ENCODE peak calls at places on chromosomes 13 and 19, in six cellular contexts. U is K562, X is SK-N-SH, C is HepG2, E is H1, H is HL-60. F is an unnamed sample.
A peak's percentile ranks its signal among the peaks of the same experiment; 100 is the strongest.

GRCh38 chr19:51811344-51811743 is 16.4 kb downstream of the FPR3 start:
- DNase-seq in X (no peak), E (no peak), C (no peak), U (no peak), H (no peak), F (no peak)

GRCh38 chr19:38394488-38394887 is 6.0 kb downstream of the SPRED3 start:
- DNase-seq in H (no peak), E (peak; percentile 82), U (no peak), C (peak; percentile 56), X (no peak), F (no peak)

GRCh38 chr19:33902802-33903488 is 106.3 kb downstream of the KCTD15 start:
- DNase-seq in E (no peak), U (peak; percentile 70), H (no peak), C (no peak), X (peak; percentile 76), F (no peak)

GRCh38 chr19:42092350-42092749 is 16.4 kb downstream of the ZNF574 start:
- DNase-seq in H (peak; percentile 67), E (no peak), C (no peak), U (no peak), X (peak; percentile 63), F (no peak)

GRCh38 chr13:100234524-100235136 is 145.7 kb downstream of the PCCA start:
- DNase-seq in U (no peak), C (peak; percentile 77), X (no peak), H (no peak), E (no peak), F (no peak)

GRCh38 chr13:38730332-38730731 is 43.5 kb downstream of the FREM2 start:
- DNase-seq in C (no peak), H (no peak), U (no peak), E (no peak), X (no peak), F (no peak)

GRCh38 chr19:38596057-38596981 is 21.4 kb downstream of the MAP4K1 start:
- DNase-seq in X (peak; percentile 88), E (peak; percentile 87), C (peak; percentile 20), U (peak; percentile 97), H (no peak), F (no peak)

GRCh38 chr13:22061371-22061805 is 390.5 kb downstream of the FGF9 start:
- DNase-seq in C (no peak), E (no peak), U (no peak), H (no peak), X (no peak), F (peak; percentile 51)

GRCh38 chr13:51731759-51732158 is 72.2 kb downstream of the DHRS12 start:
- DNase-seq in C (no peak), X (no peak), U (no peak), E (no peak), H (no peak), F (no peak)

GRCh38 chr13:89930861-89931260 is 1416.6 kb upstream of the MIR17HG start:
- DNase-seq in H (no peak), E (no peak), X (no peak), C (no peak), U (no peak), F (no peak)

GRCh38 chr19:2207991-2208860 is 27.9 kb downstream of the PLEKHJ1 start:
- DNase-seq in X (no peak), C (no peak), E (no peak), H (no peak), U (peak; percentile 61), F (no peak)

GRCh38 chr13:110559986-110560385 is 1.5 kb downstream of the RAB20 start:
- DNase-seq in E (no peak), X (no peak), H (no peak), U (no peak), C (no peak), F (no peak)

GRCh38 chr13:110560606-110561334 is 752 bp downstream of the RAB20 start:
- DNase-seq in E (no peak), H (peak; percentile 37), U (no peak), X (peak; percentile 71), C (peak; percentile 49), F (no peak)

GRCh38 chr13:110557610-110558305 is 3.8 kb downstream of the RAB20 start:
- DNase-seq in E (no peak), U (no peak), C (no peak), H (no peak), X (no peak), F (no peak)

GRCh38 chr13:110561335-110562033 is at the start of gene RAB20:
- DNase-seq in H (peak; percentile 96), C (peak; percentile 80), X (peak; percentile 96), U (peak; percentile 90), E (no peak), F (no peak)

GRCh38 chr13:110559429-110559943 is 2.0 kb downstream of the RAB20 start:
- DNase-seq in H (no peak), C (no peak), U (no peak), E (no peak), X (no peak), F (no peak)
- TF ChIP-seq GABPA in H (no peak), C (no peak), U (no peak), E (no peak), X (no peak), F (no peak)

GRCh38 chr13:26061947-26062346 is 10.1 kb upstream of the SHISA2 start:
- DNase-seq in E (no peak), U (no peak), C (no peak), H (no peak), X (no peak), F (no peak)

GRCh38 chr13:26060366-26060765 is 8.6 kb upstream of the SHISA2 start:
- DNase-seq in E (no peak), U (no peak), X (no peak), C (no peak), H (no peak), F (no peak)

GRCh38 chr13:26067601-26068000 is 15.8 kb upstream of the SHISA2 start:
- DNase-seq in C (no peak), H (no peak), X (no peak), E (no peak), U (no peak), F (no peak)

GRCh38 chr13:26058704-26059103 is 6.9 kb upstream of the SHISA2 start:
- DNase-seq in X (no peak), C (no peak), H (no peak), E (no peak), U (no peak), F (no peak)

GRCh38 chr13:26062853-26063444 is 11.1 kb upstream of the SHISA2 start:
- DNase-seq in H (peak; percentile 50), U (no peak), X (peak; percentile 47), E (no peak), C (peak; percentile 59), F (no peak)
- TF ChIP-seq GABPA in H (no peak), U (no peak), X (no peak), E (no peak), C (no peak), F (no peak)

GRCh38 chr13:48142437-48142836 is 47.5 kb upstream of the MED4 start:
- DNase-seq in C (no peak), E (no peak), H (no peak), U (no peak), X (no peak), F (peak; percentile 56)

GRCh38 chr13:48146122-48146521 is 51.2 kb upstream of the MED4 start:
- DNase-seq in C (no peak), H (no peak), X (no peak), E (no peak), U (no peak), F (no peak)

GRCh38 chr13:48146636-48147035 is 51.7 kb upstream of the MED4 start:
- DNase-seq in E (no peak), X (no peak), C (no peak), U (no peak), H (no peak), F (no peak)

GRCh38 chr13:48144413-48145035 is 49.6 kb upstream of the MED4 start:
- DNase-seq in C (no peak), X (no peak), U (no peak), H (peak; percentile 91), E (no peak), F (no peak)
- TF ChIP-seq GABPA in C (no peak), X (no peak), U (no peak), H (no peak), E (no peak), F (no peak)

DNA sequence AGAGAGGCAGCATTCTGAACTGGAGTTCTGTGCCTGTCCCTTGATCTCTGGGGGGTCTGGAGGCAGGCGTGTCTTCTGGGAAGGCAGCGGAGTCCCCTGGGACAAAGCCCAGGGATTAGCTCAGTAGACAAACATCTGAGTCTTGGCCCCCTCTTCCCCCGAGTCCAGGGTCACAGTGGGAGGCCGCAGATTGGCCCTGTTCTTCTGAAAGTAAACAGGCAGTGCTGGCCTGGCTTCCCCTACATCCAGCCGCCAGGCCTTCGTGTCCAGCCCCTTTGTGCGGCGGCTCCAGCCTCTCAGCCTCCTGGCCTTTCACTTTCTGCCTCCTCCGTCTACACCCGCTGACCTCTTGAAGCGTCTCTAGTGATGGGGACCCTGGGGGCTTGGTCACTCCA is 989 bp downstream of the NFILZ start:
- DNase-seq in X (no peak), E (no peak), U (no peak), C (peak; percentile 86), H (no peak), F (no peak)
- TF ChIP-seq GABPA in X (no peak), E (no peak), U (no peak), C (peak; percentile 49), H (no peak), F (no peak)

DNA sequence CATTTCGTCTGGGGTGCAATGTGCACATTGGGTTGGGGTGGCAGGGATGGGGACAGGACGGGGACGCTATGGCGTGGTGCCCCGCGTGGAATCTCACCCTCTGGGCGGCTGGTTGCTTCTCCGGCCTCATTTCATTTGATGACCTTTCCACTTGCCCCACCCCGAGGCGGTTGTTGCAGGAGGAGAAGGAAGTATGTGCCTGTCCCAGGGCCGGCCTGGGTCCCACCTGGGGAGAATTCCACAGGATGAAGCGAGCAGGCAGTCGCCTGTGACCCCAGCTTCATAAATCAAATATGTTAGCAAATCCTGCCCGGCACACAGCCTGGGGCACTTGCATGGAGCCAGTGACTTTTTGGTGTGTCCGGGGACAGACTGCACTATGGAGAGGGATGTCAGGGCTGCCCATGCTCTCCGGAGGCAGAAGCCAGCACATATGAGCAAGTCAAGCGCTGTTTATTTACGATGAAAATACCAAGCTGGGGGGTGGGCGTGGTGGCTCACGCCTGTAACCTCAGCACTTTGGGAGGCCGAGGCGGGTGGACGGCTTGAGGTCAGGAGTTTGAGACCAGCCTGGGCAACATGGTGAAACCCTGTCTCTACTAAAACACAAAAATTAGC is 19.7 kb upstream of the ZBTB7A start:
- DNase-seq in H (no peak), C (no peak), U (no peak), X (no peak), E (no peak), F (no peak)
- TF ChIP-seq GABPA in H (no peak), C (no peak), U (no peak), X (no peak), E (no peak), F (no peak)